ENCODE peak calls at places on chromosomes 1 and 21, in eight cellular contexts. H is spleen, D is right cardiac atrium, T is cardiac muscle cell, B is hepatocyte, K is ovary, C is GM23248, U is mesendoderm. N is an unnamed sample.

GRCh38 chr1:203512830-203513578 is 19.1 kb downstream of the OPTC start:
- DNase-seq in C (peak), D (peak), H (no peak), K (no peak), B (peak), T (no peak), U (peak), N (no peak)

GRCh38 chr1:108692724-108693655 is 880 bp downstream of the PRPF38B start:
- DNase-seq in H (peak), K (peak), D (peak), B (peak), U (peak), C (peak), T (peak), N (no peak)

GRCh38 chr21:45982256-45982757 is 737 bp downstream of the COL6A1 start:
- DNase-seq in K (no peak), D (peak), U (no peak), C (peak), H (peak), T (peak), B (peak), N (no peak)

GRCh38 chr1:46131727-46132528 is 501 bp downstream of the PIK3R3 start:
- DNase-seq in U (peak), T (no peak), H (peak), D (peak), K (peak), C (peak), B (peak), N (no peak)

GRCh38 chr1:187862506-187862905 is 1033.8 kb downstream of the PLA2G4A start:
- DNase-seq in C (no peak), D (no peak), T (no peak), B (no peak), H (no peak), K (no peak), U (no peak), N (no peak)

GRCh38 chr1:100122177-100122576 is 10.6 kb downstream of the SASS6 start:
- DNase-seq in K (no peak), B (no peak), C (no peak), U (no peak), D (no peak), H (no peak), T (no peak), N (no peak)

GRCh38 chr1:245099401-245099800 is 55.4 kb upstream of the KIF26B start:
- DNase-seq in H (no peak), K (no peak), C (no peak), T (no peak), U (no peak), D (no peak), B (no peak), N (no peak)

GRCh38 chr1:224564491-224565084 is 51.5 kb upstream of the CNIH3 start:
- DNase-seq in B (no peak), C (peak), D (no peak), H (no peak), U (no peak), T (no peak), K (no peak), N (no peak)

GRCh38 chr21:18370292-18370691 is 33.3 kb downstream of the TMPRSS15 start:
- DNase-seq in U (no peak), C (no peak), B (no peak), K (no peak), H (no peak), T (no peak), D (no peak), N (no peak)

GRCh38 chr1:212648431-212648830 is 39.9 kb downstream of the ATF3 start:
- DNase-seq in K (no peak), T (no peak), B (no peak), D (no peak), C (no peak), H (no peak), U (no peak), N (no peak)

GRCh38 chr21:33541105-33541711 is 709 bp downstream of the GART start:
- DNase-seq in C (peak), H (no peak), D (no peak), T (no peak), U (peak), K (peak), B (no peak), N (no peak)

GRCh38 chr1:93847811-93848288 is 31.2 kb downstream of the DNTTIP2 start:
- DNase-seq in D (peak), U (peak), B (peak), T (peak), K (peak), H (peak), C (peak), N (peak)

GRCh38 chr21:42097860-42098259 is 26.7 kb downstream of the UMODL1 start:
- DNase-seq in T (no peak), D (peak), U (no peak), B (peak), C (peak), H (peak), K (no peak), N (no peak)

GRCh38 chr1:30778156-30778978 is 20.8 kb upstream of the LAPTM5 start:
- DNase-seq in B (peak), H (peak), C (peak), K (no peak), D (peak), T (no peak), U (no peak), N (peak)

GRCh38 chr21:45115141-45115540 is 40.8 kb downstream of the ADARB1 start:
- DNase-seq in C (no peak), K (no peak), B (no peak), T (no peak), D (no peak), U (no peak), H (peak), N (no peak)

GRCh38 chr1:32028746-32029145 is 15.1 kb downstream of the KHDRBS1 start:
- DNase-seq in B (no peak), C (peak), U (no peak), K (no peak), D (no peak), T (no peak), H (no peak), N (no peak)

GRCh38 chr1:33327587-33328325 is 6.9 kb upstream of the A3GALT2 start:
- DNase-seq in B (peak), K (no peak), H (peak), D (peak), C (peak), T (no peak), U (no peak), N (no peak)

GRCh38 chr1:208225954-208226937 is 17.9 kb downstream of the PLXNA2 start:
- DNase-seq in U (no peak), K (peak), H (no peak), C (no peak), T (no peak), B (no peak), D (no peak), N (no peak)

GRCh38 chr21:41662761-41663160 is 104.1 kb downstream of the RIPK4 start:
- DNase-seq in H (peak), U (no peak), C (no peak), T (no peak), K (no peak), B (no peak), D (no peak), N (no peak)

GRCh38 chr1:242824435-242824834 is 299.9 kb upstream of the PLD5 start:
- DNase-seq in U (peak), K (no peak), C (no peak), D (no peak), B (peak), T (no peak), H (no peak), N (no peak)

GRCh38 chr1:210117198-210117597 is 115.4 kb upstream of the SERTAD4 start:
- DNase-seq in T (no peak), B (no peak), C (peak), K (no peak), H (no peak), D (no peak), U (no peak), N (no peak)

GRCh38 chr1:1171551-1172340 is 1.9 kb upstream of the TTLL10 start:
- DNase-seq in T (no peak), H (peak), D (no peak), K (no peak), C (no peak), B (no peak), U (no peak), N (no peak)

GRCh38 chr21:46151989-46152938 is 3.1 kb downstream of the FTCD start:
- DNase-seq in T (no peak), D (peak), K (peak), U (no peak), B (no peak), C (no peak), H (peak), N (no peak)

GRCh38 chr1:31182352-31182751 is 57.3 kb downstream of the NKAIN1 start:
- DNase-seq in U (peak), C (peak), H (peak), T (peak), K (peak), D (peak), B (peak), N (no peak)

GRCh38 chr1:179190861-179191260 is 38.6 kb downstream of the ABL2 start:
- DNase-seq in C (no peak), U (peak), H (no peak), D (peak), K (no peak), T (no peak), B (no peak), N (no peak)

GRCh38 chr1:2044510-2045319 is 5.5 kb upstream of the PRKCZ start:
- DNase-seq in U (peak), H (peak), T (peak), D (peak), K (peak), B (peak), C (peak), N (peak)

GRCh38 chr1:29162476-29163138 is 19.1 kb downstream of the SRSF4 start:
- DNase-seq in K (no peak), D (peak), U (no peak), C (peak), B (no peak), H (no peak), T (no peak), N (no peak)

GRCh38 chr1:219713981-219714381 is 101.1 kb upstream of the ZC3H11B start:
- DNase-seq in T (no peak), D (no peak), H (no peak), B (no peak), U (peak), C (no peak), K (no peak), N (no peak)

GRCh38 chr1:84300991-84301758 is at the start of gene SAMD13:
- DNase-seq in H (no peak), D (peak), C (peak), K (peak), B (peak), T (peak), U (no peak), N (peak)

GRCh38 chr1:94866178-94866822 is 46.1 kb downstream of the SLC44A3 start:
- DNase-seq in U (no peak), K (no peak), C (peak), B (no peak), H (no peak), T (peak), D (no peak), N (no peak)

GRCh38 chr1:88022507-88022906 is 661.6 kb upstream of the PKN2 start:
- DNase-seq in B (no peak), C (no peak), H (no peak), K (no peak), T (no peak), U (no peak), D (no peak), N (no peak)

GRCh38 chr1:47808612-47809011 is 188.6 kb downstream of the TRABD2B start:
- DNase-seq in U (no peak), D (no peak), C (no peak), B (no peak), K (no peak), H (no peak), T (no peak), N (no peak)

GRCh38 chr1:47809301-47810084 is 187.7 kb downstream of the TRABD2B start:
- DNase-seq in H (no peak), C (no peak), B (peak), D (no peak), U (peak), K (no peak), T (no peak), N (no peak)

GRCh38 chr1:47805826-47806450 is 191.2 kb downstream of the TRABD2B start:
- DNase-seq in D (no peak), T (no peak), K (no peak), B (peak), U (no peak), H (no peak), C (no peak), N (no peak)

GRCh38 chr1:47805020-47805419 is 192.2 kb downstream of the TRABD2B start:
- DNase-seq in K (no peak), U (no peak), B (no peak), D (no peak), H (no peak), C (no peak), T (no peak), N (no peak)

DNA sequence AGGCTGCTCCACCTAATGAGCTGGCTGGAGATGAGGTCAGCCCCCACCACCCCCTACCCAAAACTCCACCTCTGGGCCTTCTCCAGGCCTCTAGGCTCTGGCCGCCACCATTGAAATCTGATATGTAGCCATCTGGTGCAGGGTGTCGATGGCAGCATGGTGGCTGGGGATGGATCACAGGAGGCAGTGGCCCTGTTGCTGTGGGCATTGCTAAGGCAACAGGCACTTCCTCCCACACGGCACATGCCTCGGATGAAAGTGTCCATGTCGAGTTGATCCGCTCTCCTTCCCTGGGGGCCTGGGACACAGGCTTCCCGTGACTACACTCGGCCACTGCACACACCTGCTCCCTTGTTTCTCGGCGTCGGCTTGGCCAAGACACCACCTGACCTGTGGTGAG is 193.1 kb downstream of the TRABD2B start:
- DNase-seq in D (no peak), B (no peak), H (no peak), U (peak), C (no peak), T (peak), K (no peak), N (no peak)
- H3K27ac ChIP-seq in D (no peak), B (no peak), H (no peak), U (no peak), C (no peak), T (no peak), K (no peak), N (no peak)

GRCh38 chr1:150808134-150808533 is at the start of gene CTSK:
- DNase-seq in B (peak), H (no peak), T (no peak), C (peak), D (peak), U (no peak), K (no peak), N (no peak)
- H3K27ac ChIP-seq in B (peak), H (peak), T (no peak), C (peak), D (peak), U (no peak), K (no peak), N (no peak)

GRCh38 chr21:16667395-16667794 is 845.4 kb upstream of the CXADR start:
- DNase-seq in C (no peak), U (no peak), T (no peak), K (no peak), B (no peak), D (no peak), H (no peak), N (no peak)
- H3K27ac ChIP-seq in C (no peak), U (no peak), T (no peak), K (no peak), B (no peak), D (no peak), H (no peak), N (no peak)

GRCh38 chr1:15426492-15427279 is 11.6 kb upstream of the CTRC start:
- DNase-seq in C (no peak), U (peak), T (no peak), B (peak), D (peak), K (peak), H (no peak), N (no peak)
- H3K27ac ChIP-seq in C (no peak), U (no peak), T (no peak), B (no peak), D (no peak), K (peak), H (peak), N (no peak)

GRCh38 chr1:154870734-154871133 is 653 bp upstream of the KCNN3 start:
- DNase-seq in D (no peak), B (no peak), K (no peak), T (no peak), C (no peak), H (no peak), U (no peak), N (no peak)
- H3K27ac ChIP-seq in D (no peak), B (no peak), K (no peak), T (no peak), C (no peak), H (peak), U (no peak), N (peak)

DNA sequence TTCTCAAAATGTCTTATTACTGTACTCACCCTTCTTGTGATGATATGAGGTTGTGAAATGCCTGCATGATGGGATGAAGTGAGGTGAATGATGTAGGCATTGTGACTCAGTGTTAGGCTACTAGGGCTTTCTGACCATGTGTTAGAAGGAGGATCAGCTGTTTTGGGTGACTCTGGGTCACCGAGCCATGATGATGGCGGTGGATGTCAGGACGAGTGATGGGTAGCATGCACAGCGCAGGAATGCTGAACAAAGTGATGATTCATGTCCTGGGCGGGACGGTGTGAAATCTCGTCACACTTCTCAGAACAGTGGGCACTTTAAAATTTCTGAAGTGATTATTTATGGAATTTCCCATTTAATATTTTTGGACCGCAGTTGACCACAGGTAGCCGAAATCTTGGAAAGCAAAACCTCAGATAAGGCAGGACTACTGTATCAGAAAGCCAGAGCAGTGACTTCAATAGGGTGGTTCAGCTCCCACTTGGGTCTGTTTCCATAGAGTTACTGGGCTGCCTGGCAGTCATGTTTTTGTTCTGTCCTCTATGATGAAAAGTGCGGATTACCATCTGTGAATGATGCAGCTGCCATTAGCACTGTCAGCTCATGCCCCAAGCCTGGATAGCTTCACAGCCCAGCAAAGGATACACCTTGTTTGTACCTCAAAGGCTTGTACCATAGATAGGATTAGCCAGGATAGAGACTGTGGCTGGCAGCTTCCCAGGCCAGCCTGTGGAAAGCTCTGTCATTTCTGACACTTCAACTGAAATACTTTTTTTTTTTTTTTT is 26.6 kb downstream of the IL6R start:
- DNase-seq in U (no peak), D (peak), H (no peak), K (no peak), C (peak), T (no peak), B (peak), N (no peak)
- H3K27ac ChIP-seq in U (no peak), D (peak), H (peak), K (no peak), C (peak), T (no peak), B (peak), N (no peak)

GRCh38 chr1:246383791-246384190 is 123.3 kb downstream of the SMYD3 start:
- DNase-seq in K (no peak), D (no peak), H (no peak), U (no peak), T (no peak), B (no peak), C (peak), N (no peak)

GRCh38 chr1:246377606-246378005 is 129.5 kb downstream of the SMYD3 start:
- DNase-seq in U (peak), H (no peak), D (no peak), C (no peak), K (no peak), B (no peak), T (no peak), N (no peak)

GRCh38 chr1:246382589-246382988 is 124.5 kb downstream of the SMYD3 start:
- DNase-seq in B (no peak), H (no peak), K (no peak), T (no peak), D (no peak), U (no peak), C (no peak), N (no peak)

GRCh38 chr1:246383217-246383616 is 123.9 kb downstream of the SMYD3 start:
- DNase-seq in U (no peak), K (no peak), T (no peak), D (no peak), H (no peak), B (no peak), C (peak), N (no peak)
- H3K27ac ChIP-seq in U (no peak), K (no peak), T (no peak), D (no peak), H (no peak), B (no peak), C (no peak), N (no peak)

GRCh38 chr1:170310931-170311330 is 165.2 kb downstream of the NTMT2 start:
- DNase-seq in T (no peak), K (no peak), C (peak), D (no peak), B (no peak), U (no peak), H (no peak), N (no peak)

GRCh38 chr1:170306948-170307347 is 161.2 kb downstream of the NTMT2 start:
- DNase-seq in B (no peak), H (no peak), T (no peak), C (no peak), D (no peak), K (no peak), U (no peak), N (no peak)

GRCh38 chr1:170307426-170307825 is 161.7 kb downstream of the NTMT2 start:
- DNase-seq in K (no peak), D (no peak), T (no peak), H (no peak), U (no peak), C (peak), B (no peak), N (no peak)

GRCh38 chr1:170310014-170310405 is 164.3 kb downstream of the NTMT2 start:
- DNase-seq in U (no peak), B (no peak), H (no peak), K (no peak), T (no peak), C (peak), D (no peak), N (no peak)

DNA sequence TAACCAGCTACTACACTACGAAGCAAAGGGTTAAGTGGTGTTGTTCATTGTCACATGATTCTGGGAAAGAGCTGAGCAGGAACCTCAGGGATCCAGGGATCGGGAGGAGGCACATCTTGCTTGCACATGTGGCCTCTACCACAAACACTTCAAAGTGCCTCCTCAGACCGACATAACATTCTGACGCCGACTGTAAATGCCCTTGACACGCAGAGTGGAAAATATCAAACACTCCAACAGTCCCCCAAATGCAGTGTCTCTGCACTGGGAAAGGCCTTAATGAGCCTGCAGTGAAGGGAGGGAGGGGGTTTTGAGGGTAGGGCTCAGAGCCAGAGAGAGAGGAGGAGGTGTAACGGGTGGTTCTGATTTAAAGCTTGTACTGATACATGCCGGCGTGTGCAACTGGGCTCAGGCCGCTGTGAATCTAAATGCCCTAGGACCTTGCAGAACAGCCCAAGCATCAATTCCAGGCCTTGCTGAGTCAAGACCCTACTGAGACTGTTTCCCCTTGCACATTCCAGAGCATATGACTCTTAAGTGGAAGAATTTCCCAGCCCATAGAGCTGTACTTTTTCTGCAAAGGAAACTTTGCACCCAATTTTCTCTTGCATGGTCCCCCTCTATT is 163.7 kb downstream of the NTMT2 start:
- DNase-seq in H (no peak), D (no peak), K (peak), C (peak), U (peak), B (peak), T (peak), N (no peak)
- H3K27ac ChIP-seq in H (no peak), D (peak), K (no peak), C (peak), U (no peak), B (no peak), T (no peak), N (no peak)

N was measured in caudate nucleus.